ENCODE peak calls at places on chromosomes 7 and 10, in six cellular contexts. One of them, this sample, is unnamed.

GRCh38 chr10:71270301-71270777 is 48.7 kb upstream of the SLC29A3 start:
- DNase-seq in HCT116: peak; percentile 68
- DNase-seq in Ammon's horn: peak; percentile 78
- DNase-seq in activated CD8-positive, alpha-beta memory T cell treated with anti-CD3 and anti-CD28 coated beads for 48 hours: no peak
- DNase-seq in HEK293T: peak; percentile 74
- DNase-seq in central memory CD4-positive, alpha-beta T cell: no peak
- DNase-seq in this sample: no peak

GRCh38 chr10:75035975-75036708 is 75.3 kb upstream of the SAMD8 start:
- DNase-seq in HEK293T: no peak
- DNase-seq in HCT116: no peak
- DNase-seq in Ammon's horn: no peak
- DNase-seq in activated CD8-positive, alpha-beta memory T cell treated with anti-CD3 and anti-CD28 coated beads for 48 hours: no peak
- DNase-seq in central memory CD4-positive, alpha-beta T cell: no peak
- DNase-seq in this sample: no peak

GRCh38 chr10:81145975-81146374 is 608.3 kb downstream of the SH2D4B start:
- DNase-seq in activated CD8-positive, alpha-beta memory T cell treated with anti-CD3 and anti-CD28 coated beads for 48 hours: no peak
- DNase-seq in central memory CD4-positive, alpha-beta T cell: no peak
- DNase-seq in HCT116: no peak
- DNase-seq in Ammon's horn: no peak
- DNase-seq in HEK293T: no peak
- DNase-seq in this sample: no peak

GRCh38 chr7:140672382-140673062 is at the start of gene ADCK2:
- DNase-seq in HEK293T: peak; percentile 96
- DNase-seq in HCT116: no peak
- DNase-seq in activated CD8-positive, alpha-beta memory T cell treated with anti-CD3 and anti-CD28 coated beads for 48 hours: peak; percentile 30
- DNase-seq in central memory CD4-positive, alpha-beta T cell: no peak
- DNase-seq in Ammon's horn: peak; percentile 80
- DNase-seq in this sample: peak; percentile 69

GRCh38 chr7:121832347-121832746 is 40.6 kb upstream of the PTPRZ1 start:
- DNase-seq in Ammon's horn: peak; percentile 68
- DNase-seq in activated CD8-positive, alpha-beta memory T cell treated with anti-CD3 and anti-CD28 coated beads for 48 hours: no peak
- DNase-seq in HEK293T: no peak
- DNase-seq in central memory CD4-positive, alpha-beta T cell: no peak
- DNase-seq in HCT116: no peak
- DNase-seq in this sample: no peak

GRCh38 chr7:116692599-116693308 is 20.8 kb downstream of the MET start:
- DNase-seq in HEK293T: no peak
- DNase-seq in activated CD8-positive, alpha-beta memory T cell treated with anti-CD3 and anti-CD28 coated beads for 48 hours: no peak
- DNase-seq in HCT116: peak; percentile 75
- DNase-seq in central memory CD4-positive, alpha-beta T cell: no peak
- DNase-seq in Ammon's horn: no peak
- DNase-seq in this sample: no peak

GRCh38 chr10:112335866-112336265 is 38.0 kb upstream of the ACSL5 start:
- DNase-seq in central memory CD4-positive, alpha-beta T cell: no peak
- DNase-seq in HEK293T: no peak
- DNase-seq in Ammon's horn: no peak
- DNase-seq in activated CD8-positive, alpha-beta memory T cell treated with anti-CD3 and anti-CD28 coated beads for 48 hours: no peak
- DNase-seq in HCT116: no peak
- DNase-seq in this sample: no peak

GRCh38 chr10:93541402-93542357 is 24.8 kb upstream of the FFAR4 start:
- DNase-seq in HCT116: peak; percentile 27
- DNase-seq in central memory CD4-positive, alpha-beta T cell: no peak
- DNase-seq in Ammon's horn: peak; percentile 20
- DNase-seq in HEK293T: peak; percentile 80
- DNase-seq in activated CD8-positive, alpha-beta memory T cell treated with anti-CD3 and anti-CD28 coated beads for 48 hours: no peak
- DNase-seq in this sample: peak; percentile 70

GRCh38 chr10:21388541-21389068 is 136.9 kb downstream of the SKIDA1 start:
- DNase-seq in central memory CD4-positive, alpha-beta T cell: no peak
- DNase-seq in Ammon's horn: no peak
- DNase-seq in HCT116: no peak
- DNase-seq in HEK293T: no peak
- DNase-seq in activated CD8-positive, alpha-beta memory T cell treated with anti-CD3 and anti-CD28 coated beads for 48 hours: no peak
- DNase-seq in this sample: no peak

GRCh38 chr10:53298443-53298842 is 525.9 kb upstream of the MBL2 start:
- DNase-seq in activated CD8-positive, alpha-beta memory T cell treated with anti-CD3 and anti-CD28 coated beads for 48 hours: no peak
- DNase-seq in HCT116: no peak
- DNase-seq in Ammon's horn: no peak
- DNase-seq in HEK293T: no peak
- DNase-seq in central memory CD4-positive, alpha-beta T cell: no peak
- DNase-seq in this sample: no peak

GRCh38 chr10:20596911-20597310 is 300.2 kb downstream of the NEBL start:
- DNase-seq in Ammon's horn: peak; percentile 25
- DNase-seq in HCT116: no peak
- DNase-seq in HEK293T: no peak
- DNase-seq in central memory CD4-positive, alpha-beta T cell: no peak
- DNase-seq in activated CD8-positive, alpha-beta memory T cell treated with anti-CD3 and anti-CD28 coated beads for 48 hours: no peak
- DNase-seq in this sample: no peak

GRCh38 chr10:101495324-101495925 is 92.6 kb downstream of the POLL start:
- DNase-seq in central memory CD4-positive, alpha-beta T cell: no peak
- DNase-seq in HCT116: peak; percentile 12
- DNase-seq in activated CD8-positive, alpha-beta memory T cell treated with anti-CD3 and anti-CD28 coated beads for 48 hours: no peak
- DNase-seq in HEK293T: peak; percentile 45
- DNase-seq in Ammon's horn: peak; percentile 54
- DNase-seq in this sample: no peak

GRCh38 chr7:31950101-31950755 is 120.0 kb downstream of the PDE1C start:
- DNase-seq in HCT116: no peak
- DNase-seq in central memory CD4-positive, alpha-beta T cell: no peak
- DNase-seq in HEK293T: no peak
- DNase-seq in activated CD8-positive, alpha-beta memory T cell treated with anti-CD3 and anti-CD28 coated beads for 48 hours: no peak
- DNase-seq in Ammon's horn: no peak
- DNase-seq in this sample: no peak

GRCh38 chr10:50312464-50313437 is 61.4 kb upstream of the ASAH2 start:
- DNase-seq in central memory CD4-positive, alpha-beta T cell: no peak
- DNase-seq in activated CD8-positive, alpha-beta memory T cell treated with anti-CD3 and anti-CD28 coated beads for 48 hours: no peak
- DNase-seq in HEK293T: no peak
- DNase-seq in HCT116: no peak
- DNase-seq in Ammon's horn: no peak
- DNase-seq in this sample: no peak

GRCh38 chr7:29610031-29610490 is 46.4 kb downstream of the PRR15 start:
- DNase-seq in central memory CD4-positive, alpha-beta T cell: no peak
- DNase-seq in HCT116: no peak
- DNase-seq in activated CD8-positive, alpha-beta memory T cell treated with anti-CD3 and anti-CD28 coated beads for 48 hours: no peak
- DNase-seq in HEK293T: no peak
- DNase-seq in Ammon's horn: no peak
- DNase-seq in this sample: no peak

GRCh38 chr10:52351911-52352310 is 37.8 kb downstream of the DKK1 start:
- DNase-seq in HCT116: no peak
- DNase-seq in central memory CD4-positive, alpha-beta T cell: no peak
- DNase-seq in Ammon's horn: no peak
- DNase-seq in activated CD8-positive, alpha-beta memory T cell treated with anti-CD3 and anti-CD28 coated beads for 48 hours: no peak
- DNase-seq in HEK293T: no peak
- DNase-seq in this sample: no peak

GRCh38 chr10:79142064-79142491 is 73.3 kb downstream of the ZMIZ1 start:
- DNase-seq in Ammon's horn: no peak
- DNase-seq in HEK293T: no peak
- DNase-seq in activated CD8-positive, alpha-beta memory T cell treated with anti-CD3 and anti-CD28 coated beads for 48 hours: no peak
- DNase-seq in HCT116: no peak
- DNase-seq in central memory CD4-positive, alpha-beta T cell: no peak
- DNase-seq in this sample: no peak

GRCh38 chr7:91554893-91555292 is 290.7 kb downstream of the FZD1 start:
- DNase-seq in Ammon's horn: no peak
- DNase-seq in HCT116: no peak
- DNase-seq in central memory CD4-positive, alpha-beta T cell: no peak
- DNase-seq in activated CD8-positive, alpha-beta memory T cell treated with anti-CD3 and anti-CD28 coated beads for 48 hours: no peak
- DNase-seq in HEK293T: no peak
- DNase-seq in this sample: no peak

GRCh38 chr10:21758671-21759070 is 224.6 kb downstream of the MLLT10 start:
- DNase-seq in HEK293T: no peak
- DNase-seq in HCT116: no peak
- DNase-seq in central memory CD4-positive, alpha-beta T cell: no peak
- DNase-seq in activated CD8-positive, alpha-beta memory T cell treated with anti-CD3 and anti-CD28 coated beads for 48 hours: no peak
- DNase-seq in Ammon's horn: no peak
- DNase-seq in this sample: no peak

GRCh38 chr7:143454091-143454729 is 11.0 kb downstream of the TAS2R60 start:
- DNase-seq in central memory CD4-positive, alpha-beta T cell: no peak
- DNase-seq in HCT116: no peak
- DNase-seq in Ammon's horn: no peak
- DNase-seq in HEK293T: no peak
- DNase-seq in activated CD8-positive, alpha-beta memory T cell treated with anti-CD3 and anti-CD28 coated beads for 48 hours: no peak
- DNase-seq in this sample: no peak

GRCh38 chr10:29859521-29860130 is 199.8 kb downstream of the JCAD start:
- DNase-seq in HEK293T: no peak
- DNase-seq in HCT116: no peak
- DNase-seq in activated CD8-positive, alpha-beta memory T cell treated with anti-CD3 and anti-CD28 coated beads for 48 hours: no peak
- DNase-seq in central memory CD4-positive, alpha-beta T cell: no peak
- DNase-seq in Ammon's horn: no peak
- DNase-seq in this sample: no peak

GRCh38 chr10:121662945-121663917 is 65.0 kb upstream of the FGFR2 start:
- DNase-seq in central memory CD4-positive, alpha-beta T cell: no peak
- DNase-seq in HEK293T: peak; percentile 79
- DNase-seq in HCT116: peak; percentile 22
- DNase-seq in activated CD8-positive, alpha-beta memory T cell treated with anti-CD3 and anti-CD28 coated beads for 48 hours: no peak
- DNase-seq in Ammon's horn: peak; percentile 29
- DNase-seq in this sample: peak; percentile 77

GRCh38 chr10:7915923-7916322 is 97.6 kb downstream of the TAF3 start:
- DNase-seq in HEK293T: no peak
- DNase-seq in central memory CD4-positive, alpha-beta T cell: no peak
- DNase-seq in Ammon's horn: no peak
- DNase-seq in activated CD8-positive, alpha-beta memory T cell treated with anti-CD3 and anti-CD28 coated beads for 48 hours: no peak
- DNase-seq in HCT116: no peak
- DNase-seq in this sample: no peak

GRCh38 chr10:15864419-15864818 is 4.1 kb upstream of the MINDY3 start:
- DNase-seq in central memory CD4-positive, alpha-beta T cell: no peak
- DNase-seq in activated CD8-positive, alpha-beta memory T cell treated with anti-CD3 and anti-CD28 coated beads for 48 hours: no peak
- DNase-seq in HCT116: no peak
- DNase-seq in Ammon's horn: no peak
- DNase-seq in HEK293T: no peak
- DNase-seq in this sample: no peak

GRCh38 chr10:52992569-52992968 is 220.0 kb upstream of the MBL2 start:
- DNase-seq in HEK293T: no peak
- DNase-seq in HCT116: no peak
- DNase-seq in activated CD8-positive, alpha-beta memory T cell treated with anti-CD3 and anti-CD28 coated beads for 48 hours: no peak
- DNase-seq in Ammon's horn: no peak
- DNase-seq in central memory CD4-positive, alpha-beta T cell: no peak
- DNase-seq in this sample: no peak

GRCh38 chr7:158443688-158444483 is 143.7 kb downstream of the PTPRN2 start:
- DNase-seq in central memory CD4-positive, alpha-beta T cell: no peak
- DNase-seq in activated CD8-positive, alpha-beta memory T cell treated with anti-CD3 and anti-CD28 coated beads for 48 hours: no peak
- DNase-seq in Ammon's horn: no peak
- DNase-seq in HEK293T: no peak
- DNase-seq in HCT116: no peak
- DNase-seq in this sample: no peak

GRCh38 chr7:95608344-95609173 is 12.2 kb upstream of the PDK4 start:
- DNase-seq in central memory CD4-positive, alpha-beta T cell: no peak
- DNase-seq in HCT116: peak; percentile 60
- DNase-seq in HEK293T: peak; percentile 55
- DNase-seq in Ammon's horn: peak; percentile 92
- DNase-seq in activated CD8-positive, alpha-beta memory T cell treated with anti-CD3 and anti-CD28 coated beads for 48 hours: no peak
- DNase-seq in this sample: peak; percentile 93

GRCh38 chr7:97133166-97133565 is 15.7 kb downstream of the SDHAF3 start:
- DNase-seq in HCT116: no peak
- DNase-seq in HEK293T: no peak
- DNase-seq in activated CD8-positive, alpha-beta memory T cell treated with anti-CD3 and anti-CD28 coated beads for 48 hours: no peak
- DNase-seq in Ammon's horn: peak; percentile 18
- DNase-seq in central memory CD4-positive, alpha-beta T cell: no peak
- DNase-seq in this sample: no peak

GRCh38 chr7:36312064-36312914 is 77.4 kb upstream of the ANLN start:
- DNase-seq in activated CD8-positive, alpha-beta memory T cell treated with anti-CD3 and anti-CD28 coated beads for 48 hours: no peak
- DNase-seq in central memory CD4-positive, alpha-beta T cell: peak; percentile 32
- DNase-seq in Ammon's horn: no peak
- DNase-seq in HEK293T: no peak
- DNase-seq in HCT116: no peak
- DNase-seq in this sample: no peak

GRCh38 chr7:105268056-105268455 is 120.7 kb downstream of the SRPK2 start:
- DNase-seq in activated CD8-positive, alpha-beta memory T cell treated with anti-CD3 and anti-CD28 coated beads for 48 hours: no peak
- DNase-seq in central memory CD4-positive, alpha-beta T cell: no peak
- DNase-seq in HCT116: no peak
- DNase-seq in HEK293T: no peak
- DNase-seq in Ammon's horn: no peak
- DNase-seq in this sample: no peak

GRCh38 chr10:75111906-75112703 is 649 bp downstream of the SAMD8 start:
- DNase-seq in HEK293T: peak; percentile 60
- DNase-seq in central memory CD4-positive, alpha-beta T cell: peak; percentile 50
- DNase-seq in Ammon's horn: peak; percentile 46
- DNase-seq in HCT116: peak; percentile 1
- DNase-seq in activated CD8-positive, alpha-beta memory T cell treated with anti-CD3 and anti-CD28 coated beads for 48 hours: peak; percentile 18
- DNase-seq in this sample: peak; percentile 73

GRCh38 chr7:1130021-1130990 is 29.7 kb downstream of the ZFAND2A start:
- DNase-seq in HCT116: no peak
- DNase-seq in Ammon's horn: no peak
- DNase-seq in central memory CD4-positive, alpha-beta T cell: no peak
- DNase-seq in activated CD8-positive, alpha-beta memory T cell treated with anti-CD3 and anti-CD28 coated beads for 48 hours: no peak
- DNase-seq in HEK293T: no peak
- DNase-seq in this sample: peak; percentile 29

GRCh38 chr10:102970497-102970896 is 52.4 kb downstream of the CNNM2 start:
- DNase-seq in Ammon's horn: no peak
- DNase-seq in central memory CD4-positive, alpha-beta T cell: no peak
- DNase-seq in HCT116: no peak
- DNase-seq in HEK293T: no peak
- DNase-seq in activated CD8-positive, alpha-beta memory T cell treated with anti-CD3 and anti-CD28 coated beads for 48 hours: no peak
- DNase-seq in this sample: no peak

GRCh38 chr7:103445228-103446020 is 583 bp downstream of the SLC26A5 start:
- DNase-seq in Ammon's horn: no peak
- DNase-seq in activated CD8-positive, alpha-beta memory T cell treated with anti-CD3 and anti-CD28 coated beads for 48 hours: no peak
- DNase-seq in HEK293T: no peak
- DNase-seq in central memory CD4-positive, alpha-beta T cell: no peak
- DNase-seq in HCT116: no peak
- DNase-seq in this sample: no peak

GRCh38 chr7:101880536-101881443 is 63.4 kb downstream of the CUX1 start:
- DNase-seq in activated CD8-positive, alpha-beta memory T cell treated with anti-CD3 and anti-CD28 coated beads for 48 hours: no peak
- DNase-seq in Ammon's horn: no peak
- DNase-seq in HCT116: no peak
- DNase-seq in central memory CD4-positive, alpha-beta T cell: no peak
- DNase-seq in HEK293T: no peak
- DNase-seq in this sample: no peak

GRCh38 chr7:132386249-132386681 is 190.0 kb downstream of the PLXNA4 start:
- DNase-seq in HCT116: no peak
- DNase-seq in activated CD8-positive, alpha-beta memory T cell treated with anti-CD3 and anti-CD28 coated beads for 48 hours: no peak
- DNase-seq in Ammon's horn: peak; percentile 35
- DNase-seq in HEK293T: no peak
- DNase-seq in central memory CD4-positive, alpha-beta T cell: no peak
- DNase-seq in this sample: peak; percentile 84

GRCh38 chr7:32154797-32155196 is 84.6 kb upstream of the PDE1C start:
- DNase-seq in central memory CD4-positive, alpha-beta T cell: no peak
- DNase-seq in Ammon's horn: peak; percentile 31
- DNase-seq in activated CD8-positive, alpha-beta memory T cell treated with anti-CD3 and anti-CD28 coated beads for 48 hours: no peak
- DNase-seq in HEK293T: no peak
- DNase-seq in HCT116: no peak
- DNase-seq in this sample: peak; percentile 80